ENCODE peak calls at places on chromosome 10, in six cellular contexts. A is T1000; Z is AML-193; R is NCI-H774; H is NCI-H1417; N is activated CD4-positive, CD25-positive, alpha-beta regulatory T cell. G is an unnamed sample.

GRCh38 chr10:546971-547590 is 142.4 kb downstream of the DIP2C start:
- DNase-seq in A (no peak), Z (no peak), R (no peak), H (peak), N (no peak), G (peak)

GRCh38 chr10:65265451-65265954 is 1660.3 kb upstream of the LRRTM3 start:
- DNase-seq in A (no peak), Z (no peak), R (no peak), H (no peak), N (no peak), G (no peak)

GRCh38 chr10:111323567-111323966 is 246.7 kb downstream of the ADRA2A start:
- DNase-seq in A (no peak), Z (no peak), R (no peak), H (peak), N (no peak), G (no peak)

GRCh38 chr10:62453274-62453673 is 79.1 kb downstream of the ZNF365 start:
- DNase-seq in A (no peak), Z (no peak), R (no peak), H (no peak), N (no peak), G (no peak)

GRCh38 chr10:5775705-5776104 is 37.5 kb downstream of the GDI2 start:
- DNase-seq in A (no peak), Z (no peak), R (no peak), H (no peak), N (peak), G (no peak)

GRCh38 chr10:29878492-29878891 is 180.9 kb downstream of the JCAD start:
- DNase-seq in A (no peak), Z (no peak), R (no peak), H (no peak), N (no peak), G (no peak)

GRCh38 chr10:73744690-73744994 is 470 bp downstream of the SEC24C start:
- DNase-seq in A (peak), Z (peak), R (peak), H (peak), N (no peak), G (no peak)

GRCh38 chr10:122296363-122297120 is 25.4 kb downstream of the BTBD16 start:
- DNase-seq in A (no peak), Z (no peak), R (no peak), H (no peak), N (no peak), G (no peak)

GRCh38 chr10:34954142-34954541 is 136.0 kb downstream of the CUL2 start:
- DNase-seq in A (no peak), Z (no peak), R (peak), H (peak), N (no peak), G (no peak)

G was measured in keratinocyte.